ENCODE peak calls at places on chromosomes 13 and 19, in eight cellular contexts. X is mesendoderm, S is Peyer's patch, H is brain microvascular endothelial cell, Y is left lung, W is kidney, B is GM23248, T is left ventricle myocardium inferior. G is an unnamed sample.

GRCh38 chr19:5624154-5624663 is 1.3 kb downstream of the SAFB start:
- DNase-seq in X (peak), S (no peak), H (peak), Y (no peak), W (no peak), B (peak), T (peak), G (no peak)

GRCh38 chr13:99384468-99384867 is 77.3 kb upstream of the GPR183 start:
- DNase-seq in X (no peak), S (no peak), H (no peak), Y (no peak), W (no peak), B (no peak), T (no peak), G (no peak)

GRCh38 chr13:81916471-81916870 is 1575.5 kb upstream of the SPRY2 start:
- DNase-seq in X (no peak), S (no peak), H (no peak), Y (no peak), W (no peak), B (no peak), T (no peak), G (no peak)

GRCh38 chr19:42301646-42302204 is at the start of gene PRR19:
- DNase-seq in X (peak), S (peak), H (no peak), Y (no peak), W (no peak), B (peak), T (no peak), G (no peak)

GRCh38 chr13:112791662-112792440 is 102.0 kb downstream of the ATP11A start:
- DNase-seq in X (peak), S (no peak), H (no peak), Y (peak), W (no peak), B (no peak), T (no peak), G (no peak)

GRCh38 chr19:38264486-38265212 is at the start of gene SPINT2:
- DNase-seq in X (peak), S (no peak), H (no peak), Y (peak), W (no peak), B (peak), T (no peak), G (no peak)

GRCh38 chr19:1400281-1401137 is 833 bp downstream of the GAMT start:
- DNase-seq in X (no peak), S (no peak), H (no peak), Y (peak), W (no peak), B (peak), T (peak), G (no peak)

GRCh38 chr19:1883784-1884183 is 1.5 kb downstream of the ABHD17A start:
- DNase-seq in X (no peak), S (no peak), H (no peak), Y (no peak), W (no peak), B (no peak), T (no peak), G (no peak)

GRCh38 chr19:51887522-51888498 is at the start of gene ZNF577:
- DNase-seq in X (peak), S (peak), H (peak), Y (peak), W (peak), B (peak), T (peak), G (peak)

GRCh38 chr19:7333198-7334118 is 15.3 kb upstream of the ARHGEF18 start:
- DNase-seq in X (no peak), S (peak), H (no peak), Y (no peak), W (no peak), B (no peak), T (peak), G (no peak)

GRCh38 chr19:50490991-50491472 is 14.4 kb upstream of the GARIN5A start:
- DNase-seq in X (no peak), S (no peak), H (no peak), Y (no peak), W (peak), B (no peak), T (no peak), G (no peak)

GRCh38 chr19:33660426-33661160 is 38.8 kb downstream of the CHST8 start:
- DNase-seq in X (no peak), S (no peak), H (no peak), Y (no peak), W (no peak), B (no peak), T (no peak), G (peak)

GRCh38 chr19:40466219-40467006 is at the start of gene SPTBN4:
- DNase-seq in X (no peak), S (peak), H (no peak), Y (peak), W (peak), B (peak), T (no peak), G (no peak)

GRCh38 chr19:2254052-2254872 is 2.0 kb downstream of the JSRP1 start:
- DNase-seq in X (peak), S (no peak), H (no peak), Y (no peak), W (peak), B (peak), T (no peak), G (no peak)

GRCh38 chr13:93244918-93245280 is 18.3 kb downstream of the GPC6 start:
- DNase-seq in X (no peak), S (no peak), H (no peak), Y (no peak), W (no peak), B (peak), T (no peak), G (no peak)

GRCh38 chr13:109400192-109400591 is 386.2 kb downstream of the IRS2 start:
- DNase-seq in X (peak), S (no peak), H (no peak), Y (peak), W (no peak), B (no peak), T (peak), G (no peak)

GRCh38 chr19:4988770-4989251 is 19.9 kb downstream of the KDM4B start:
- DNase-seq in X (peak), S (no peak), H (peak), Y (no peak), W (peak), B (peak), T (peak), G (peak)

GRCh38 chr19:21604941-21605548 is 99.6 kb downstream of the ZNF429 start:
- DNase-seq in X (no peak), S (no peak), H (no peak), Y (no peak), W (no peak), B (peak), T (no peak), G (no peak)

GRCh38 chr13:83378901-83379300 is 503.4 kb downstream of the SLITRK1 start:
- DNase-seq in X (no peak), S (no peak), H (no peak), Y (no peak), W (no peak), B (peak), T (no peak), G (no peak)

GRCh38 chr13:84570831-84571230 is 688.6 kb upstream of the SLITRK1 start:
- DNase-seq in X (no peak), S (no peak), H (no peak), Y (no peak), W (no peak), B (peak), T (no peak), G (no peak)

GRCh38 chr13:33548065-33548464 is 262.5 kb upstream of the STARD13 start:
- DNase-seq in X (no peak), S (no peak), H (no peak), Y (no peak), W (no peak), B (no peak), T (no peak), G (no peak)

GRCh38 chr13:99226493-99226892 is 25.8 kb downstream of the UBAC2 start:
- DNase-seq in X (no peak), S (no peak), H (no peak), Y (no peak), W (no peak), B (no peak), T (no peak), G (no peak)

GRCh38 chr19:15354557-15355296 is 22.4 kb upstream of the BRD4 start:
- DNase-seq in X (no peak), S (no peak), H (no peak), Y (peak), W (no peak), B (no peak), T (no peak), G (no peak)

GRCh38 chr19:35509861-35510625 is 3.4 kb downstream of the DMKN start:
- DNase-seq in X (peak), S (peak), H (no peak), Y (peak), W (peak), B (peak), T (peak), G (no peak)

GRCh38 chr19:31979362-31979761 is 366.0 kb upstream of the ZNF507 start:
- DNase-seq in X (no peak), S (no peak), H (no peak), Y (no peak), W (no peak), B (no peak), T (no peak), G (no peak)

GRCh38 chr13:100234524-100235136 is 145.7 kb downstream of the PCCA start:
- DNase-seq in X (peak), S (no peak), H (peak), Y (no peak), W (no peak), B (peak), T (no peak), G (no peak)

GRCh38 chr13:93116809-93117208 is 109.8 kb upstream of the GPC6 start:
- DNase-seq in X (peak), S (no peak), H (no peak), Y (no peak), W (no peak), B (no peak), T (no peak), G (no peak)

GRCh38 chr19:57633832-57634131 is 814 bp downstream of the ZNF211 start:
- DNase-seq in X (peak), S (no peak), H (no peak), Y (no peak), W (peak), B (no peak), T (no peak), G (no peak)

GRCh38 chr19:54160182-54160811 is 776 bp upstream of the LENG1 start:
- DNase-seq in X (peak), S (no peak), H (no peak), Y (no peak), W (peak), B (peak), T (no peak), G (no peak)

GRCh38 chr13:66992183-66992582 is 238.0 kb downstream of the PCDH9 start:
- DNase-seq in X (no peak), S (no peak), H (peak), Y (no peak), W (no peak), B (no peak), T (no peak), G (no peak)

GRCh38 chr13:112668924-112669323 is 20.9 kb upstream of the ATP11A start:
- DNase-seq in X (no peak), S (no peak), H (no peak), Y (no peak), W (no peak), B (no peak), T (no peak), G (no peak)

GRCh38 chr19:35990771-35991730 is 3.9 kb upstream of the SDHAF1 start:
- DNase-seq in X (no peak), S (no peak), H (no peak), Y (no peak), W (no peak), B (no peak), T (no peak), G (no peak)

GRCh38 chr13:30873519-30873918 is 32.6 kb upstream of the MEDAG start:
- DNase-seq in X (peak), S (no peak), H (no peak), Y (no peak), W (no peak), B (no peak), T (no peak), G (no peak)

GRCh38 chr13:30874561-30874960 is 31.5 kb upstream of the MEDAG start:
- DNase-seq in X (no peak), S (no peak), H (no peak), Y (no peak), W (no peak), B (peak), T (no peak), G (no peak)

GRCh38 chr13:30872195-30872594 is 33.9 kb upstream of the MEDAG start:
- DNase-seq in X (no peak), S (no peak), H (no peak), Y (peak), W (no peak), B (no peak), T (no peak), G (no peak)

GRCh38 chr13:30872685-30873443 is 33.2 kb upstream of the MEDAG start:
- DNase-seq in X (peak), S (no peak), H (peak), Y (no peak), W (no peak), B (peak), T (no peak), G (peak)

GRCh38 chr13:30874111-30874510 is 32.0 kb upstream of the MEDAG start:
- DNase-seq in X (no peak), S (no peak), H (no peak), Y (no peak), W (no peak), B (no peak), T (no peak), G (no peak)
- H3K27ac ChIP-seq in X (no peak), S (no peak), H (no peak), Y (no peak), W (no peak), B (peak), T (no peak), G (peak)

DNA sequence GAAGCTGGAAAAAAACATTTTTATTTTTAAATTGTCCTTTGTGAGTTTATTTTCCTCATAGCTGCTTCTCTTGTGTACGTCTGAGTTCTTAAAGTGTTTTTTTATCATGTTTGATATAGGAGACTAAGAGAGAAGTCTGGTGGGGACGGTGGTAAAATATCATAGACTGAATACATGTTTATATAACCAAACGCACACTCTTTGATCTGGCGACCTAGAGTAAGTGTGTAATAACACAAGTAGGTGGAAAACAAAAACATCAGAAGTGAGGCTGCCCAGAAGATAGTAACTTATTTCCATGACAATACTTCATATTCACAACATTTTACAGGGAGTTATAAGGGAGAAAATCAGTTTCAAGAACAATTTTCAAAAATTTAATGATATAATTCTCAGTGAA is 118.2 kb upstream of the POSTN start:
- DNase-seq in X (no peak), S (no peak), H (peak), Y (no peak), W (no peak), B (no peak), T (no peak), G (no peak)
- H3K27ac ChIP-seq in X (no peak), S (no peak), H (peak), Y (no peak), W (no peak), B (no peak), T (no peak), G (peak)

GRCh38 chr19:45078390-45079062 is 534 bp upstream of the GEMIN7 start:
- DNase-seq in X (no peak), S (no peak), H (no peak), Y (no peak), W (no peak), B (no peak), T (no peak), G (no peak)

GRCh38 chr19:45076851-45077730 is 813 bp upstream of the ZNF296 start:
- DNase-seq in X (no peak), S (no peak), H (no peak), Y (no peak), W (no peak), B (no peak), T (no peak), G (no peak)

GRCh38 chr19:45076029-45076850 is at the start of gene ZNF296:
- DNase-seq in X (peak), S (peak), H (no peak), Y (peak), W (peak), B (peak), T (peak), G (no peak)

GRCh38 chr19:45074744-45075143 is 1.5 kb downstream of the ZNF296 start:
- DNase-seq in X (peak), S (no peak), H (no peak), Y (no peak), W (no peak), B (no peak), T (no peak), G (no peak)

DNA sequence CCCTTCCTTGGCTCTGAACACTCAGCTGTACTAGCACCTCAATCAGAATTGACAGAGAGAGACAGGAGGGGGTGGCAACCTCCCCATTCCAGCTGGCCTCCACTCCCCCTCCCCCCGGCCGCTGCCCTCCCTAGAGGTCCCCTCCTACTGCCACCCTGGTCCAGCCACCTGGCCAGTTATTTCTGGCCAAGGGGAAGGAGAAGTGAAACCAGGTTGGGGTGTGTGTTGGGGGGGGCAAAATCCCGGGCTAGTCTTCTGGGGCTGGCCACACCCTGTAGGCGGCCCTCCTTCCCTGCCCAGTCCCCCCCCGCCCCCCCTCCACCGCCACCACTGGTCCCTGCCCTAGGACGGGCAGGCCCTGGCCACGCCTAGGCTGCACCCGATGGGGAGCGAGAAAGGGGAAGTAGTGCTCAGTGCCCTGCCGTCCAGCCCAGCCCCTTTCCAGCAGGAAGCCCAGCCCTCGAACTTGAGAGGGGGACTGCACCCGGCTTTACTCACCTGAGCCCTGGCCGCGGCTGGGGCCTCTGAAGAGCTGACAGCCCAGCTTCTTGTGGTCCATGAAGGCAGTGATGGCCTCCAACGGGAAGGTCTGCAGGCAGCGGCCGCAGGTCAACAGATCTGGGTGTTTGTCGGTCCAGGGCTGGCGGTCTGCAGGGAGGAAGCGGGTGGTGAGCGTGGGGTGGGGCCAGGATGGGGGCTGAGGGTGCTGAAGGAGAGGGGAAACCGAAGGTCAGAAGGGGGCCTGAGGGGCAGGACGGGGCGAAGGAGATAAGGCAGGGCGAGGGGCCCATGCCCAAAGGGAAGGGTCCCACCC is 856 bp downstream of the ZNF296 start:
- DNase-seq in X (peak), S (peak), H (no peak), Y (peak), W (peak), B (peak), T (peak), G (peak)
- H3K27ac ChIP-seq in X (peak), S (peak), H (no peak), Y (peak), W (peak), B (no peak), T (peak), G (peak)

DNA sequence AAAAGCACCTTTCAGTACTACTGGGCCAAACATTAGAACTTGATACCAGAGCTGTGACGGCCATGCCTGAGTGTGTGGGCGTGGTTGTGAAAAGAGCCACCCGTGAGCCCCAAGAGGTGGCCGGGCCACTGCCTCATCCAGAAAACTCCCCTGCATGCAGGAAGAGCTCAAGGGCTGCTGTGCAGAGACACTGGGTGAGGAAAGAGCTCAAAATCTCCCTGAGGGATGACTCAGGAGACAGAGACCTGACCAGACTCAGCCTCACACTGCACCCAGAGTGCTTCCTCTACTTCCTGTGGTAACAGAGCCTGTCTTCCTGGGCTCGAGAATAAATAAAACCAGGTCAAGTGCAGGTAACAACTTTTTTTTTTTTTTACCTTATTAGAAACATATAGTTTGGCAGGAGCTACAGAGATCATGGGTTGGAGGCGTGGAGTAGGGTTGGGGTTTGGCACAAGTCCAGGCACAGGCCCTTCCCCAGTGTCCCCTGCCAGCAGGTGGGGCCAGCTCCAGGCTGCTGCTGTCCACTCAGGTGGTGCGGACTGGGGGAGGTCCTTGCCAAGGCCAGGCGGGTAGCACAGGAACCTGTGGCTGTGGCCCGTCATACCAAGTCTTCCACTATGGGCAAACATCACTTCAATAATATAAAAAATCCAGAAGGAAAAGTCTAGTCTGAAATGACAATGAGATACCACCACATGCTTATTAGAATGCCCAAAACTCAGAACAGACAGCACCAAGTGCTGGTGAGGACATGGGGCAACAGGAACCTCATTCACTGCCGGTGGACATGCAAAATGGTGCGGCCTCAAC is 25.5 kb downstream of the ELL start:
- DNase-seq in X (peak), S (peak), H (peak), Y (no peak), W (peak), B (peak), T (peak), G (no peak)
- H3K27ac ChIP-seq in X (no peak), S (peak), H (peak), Y (peak), W (peak), B (peak), T (no peak), G (no peak)

GRCh38 chr19:48668761-48669160 is 4.1 kb downstream of the NTN5 start:
- DNase-seq in X (no peak), S (no peak), H (no peak), Y (no peak), W (no peak), B (no peak), T (no peak), G (no peak)
- H3K27ac ChIP-seq in X (no peak), S (no peak), H (no peak), Y (no peak), W (no peak), B (no peak), T (no peak), G (no peak)

G was measured in ascending aorta.